ENCODE peak calls at places on chromosomes 2 and 18, in six cellular contexts. One of them, this sample, is unnamed. For H3K4me1, the result is how much of the 10 kb centered on the place peaks cover.

GRCh38 chr2:185208261-185208660 is 530.3 kb upstream of the FSIP2 start:
- DNase-seq in psoas muscle: no peak
- DNase-seq in naive thymus-derived CD4-positive, alpha-beta T cell: no peak
- DNase-seq in CD4-positive, CD25-positive, alpha-beta regulatory T cell: no peak
- DNase-seq in OCI-LY7: peak
- DNase-seq in Panc1: no peak
- DNase-seq in this sample: no peak

GRCh38 chr2:30267576-30267975 is 36.2 kb downstream of the LBH start:
- DNase-seq in psoas muscle: no peak
- DNase-seq in naive thymus-derived CD4-positive, alpha-beta T cell: no peak
- DNase-seq in CD4-positive, CD25-positive, alpha-beta regulatory T cell: no peak
- DNase-seq in OCI-LY7: no peak
- DNase-seq in Panc1: no peak
- DNase-seq in this sample: no peak

GRCh38 chr2:184554736-184555135 is 43.6 kb upstream of the ZNF804A start:
- DNase-seq in psoas muscle: no peak
- DNase-seq in naive thymus-derived CD4-positive, alpha-beta T cell: no peak
- DNase-seq in CD4-positive, CD25-positive, alpha-beta regulatory T cell: no peak
- DNase-seq in OCI-LY7: no peak
- DNase-seq in Panc1: no peak
- DNase-seq in this sample: no peak

GRCh38 chr2:864501-865106 is 86.0 kb upstream of the SNTG2 start:
- DNase-seq in psoas muscle: no peak
- DNase-seq in naive thymus-derived CD4-positive, alpha-beta T cell: no peak
- DNase-seq in CD4-positive, CD25-positive, alpha-beta regulatory T cell: no peak
- DNase-seq in OCI-LY7: no peak
- DNase-seq in Panc1: no peak
- DNase-seq in this sample: no peak

GRCh38 chr2:143778981-143779380 is 649.8 kb downstream of the ARHGAP15 start:
- DNase-seq in psoas muscle: no peak
- DNase-seq in naive thymus-derived CD4-positive, alpha-beta T cell: no peak
- DNase-seq in CD4-positive, CD25-positive, alpha-beta regulatory T cell: no peak
- DNase-seq in OCI-LY7: no peak
- DNase-seq in Panc1: no peak
- DNase-seq in this sample: no peak

GRCh38 chr18:28854964-28855363 is 678.0 kb upstream of the CDH2 start:
- DNase-seq in psoas muscle: no peak
- DNase-seq in naive thymus-derived CD4-positive, alpha-beta T cell: no peak
- DNase-seq in CD4-positive, CD25-positive, alpha-beta regulatory T cell: no peak
- DNase-seq in OCI-LY7: no peak
- DNase-seq in Panc1: no peak
- DNase-seq in this sample: no peak

GRCh38 chr2:200314976-200315567 is 8.6 kb downstream of the SPATS2L start:
- DNase-seq in psoas muscle: no peak
- DNase-seq in naive thymus-derived CD4-positive, alpha-beta T cell: no peak
- DNase-seq in CD4-positive, CD25-positive, alpha-beta regulatory T cell: no peak
- DNase-seq in OCI-LY7: no peak
- DNase-seq in Panc1: no peak
- DNase-seq in this sample: no peak

GRCh38 chr2:12347049-12347448 is 369.7 kb upstream of the TRIB2 start:
- DNase-seq in psoas muscle: no peak
- DNase-seq in naive thymus-derived CD4-positive, alpha-beta T cell: no peak
- DNase-seq in CD4-positive, CD25-positive, alpha-beta regulatory T cell: no peak
- DNase-seq in OCI-LY7: no peak
- DNase-seq in Panc1: no peak
- DNase-seq in this sample: no peak

GRCh38 chr2:219661197-219661954 is 33.9 kb downstream of the SLC4A3 start:
- DNase-seq in psoas muscle: no peak
- DNase-seq in naive thymus-derived CD4-positive, alpha-beta T cell: no peak
- DNase-seq in CD4-positive, CD25-positive, alpha-beta regulatory T cell: no peak
- DNase-seq in OCI-LY7: no peak
- DNase-seq in Panc1: no peak
- DNase-seq in this sample: no peak

GRCh38 chr2:31002510-31002909 is 135.7 kb downstream of the GALNT14 start:
- DNase-seq in psoas muscle: no peak
- DNase-seq in naive thymus-derived CD4-positive, alpha-beta T cell: no peak
- DNase-seq in CD4-positive, CD25-positive, alpha-beta regulatory T cell: no peak
- DNase-seq in OCI-LY7: no peak
- DNase-seq in Panc1: no peak
- DNase-seq in this sample: no peak

GRCh38 chr2:176574415-176575236 is 305.4 kb downstream of the MTX2 start:
- DNase-seq in psoas muscle: no peak
- DNase-seq in naive thymus-derived CD4-positive, alpha-beta T cell: no peak
- DNase-seq in CD4-positive, CD25-positive, alpha-beta regulatory T cell: no peak
- DNase-seq in OCI-LY7: no peak
- DNase-seq in Panc1: no peak
- DNase-seq in this sample: no peak
- H3K4me3 ChIP-seq in psoas muscle: no peak
- H3K4me3 ChIP-seq in naive thymus-derived CD4-positive, alpha-beta T cell: no peak
- H3K4me3 ChIP-seq in CD4-positive, CD25-positive, alpha-beta regulatory T cell: no peak
- H3K4me3 ChIP-seq in OCI-LY7: no peak
- H3K4me3 ChIP-seq in Panc1: no peak
- H3K4me3 ChIP-seq in this sample: no peak

GRCh38 chr2:132936791-132937190 is 266.8 kb upstream of the LYPD1 start:
- DNase-seq in psoas muscle: no peak
- DNase-seq in naive thymus-derived CD4-positive, alpha-beta T cell: no peak
- DNase-seq in CD4-positive, CD25-positive, alpha-beta regulatory T cell: no peak
- DNase-seq in OCI-LY7: no peak
- DNase-seq in Panc1: no peak
- DNase-seq in this sample: no peak
- H3K27ac ChIP-seq in psoas muscle: no peak
- H3K27ac ChIP-seq in naive thymus-derived CD4-positive, alpha-beta T cell: no peak
- H3K27ac ChIP-seq in CD4-positive, CD25-positive, alpha-beta regulatory T cell: no peak
- H3K27ac ChIP-seq in OCI-LY7: no peak
- H3K27ac ChIP-seq in Panc1: no peak
- H3K27ac ChIP-seq in this sample: no peak

GRCh38 chr2:69221960-69222751 is 164.9 kb downstream of the GFPT1 start:
- DNase-seq in psoas muscle: no peak
- DNase-seq in naive thymus-derived CD4-positive, alpha-beta T cell: no peak
- DNase-seq in CD4-positive, CD25-positive, alpha-beta regulatory T cell: no peak
- DNase-seq in OCI-LY7: no peak
- DNase-seq in Panc1: no peak
- DNase-seq in this sample: no peak

GRCh38 chr2:69223759-69224494 is 163.1 kb downstream of the GFPT1 start:
- DNase-seq in psoas muscle: no peak
- DNase-seq in naive thymus-derived CD4-positive, alpha-beta T cell: no peak
- DNase-seq in CD4-positive, CD25-positive, alpha-beta regulatory T cell: no peak
- DNase-seq in OCI-LY7: no peak
- DNase-seq in Panc1: no peak
- DNase-seq in this sample: no peak

GRCh38 chr2:69224495-69224803 is 162.6 kb downstream of the GFPT1 start:
- DNase-seq in psoas muscle: no peak
- DNase-seq in naive thymus-derived CD4-positive, alpha-beta T cell: no peak
- DNase-seq in CD4-positive, CD25-positive, alpha-beta regulatory T cell: no peak
- DNase-seq in OCI-LY7: no peak
- DNase-seq in Panc1: no peak
- DNase-seq in this sample: no peak

GRCh38 chr2:69222984-69223658 is 163.9 kb downstream of the GFPT1 start:
- DNase-seq in psoas muscle: peak
- DNase-seq in naive thymus-derived CD4-positive, alpha-beta T cell: no peak
- DNase-seq in CD4-positive, CD25-positive, alpha-beta regulatory T cell: no peak
- DNase-seq in OCI-LY7: no peak
- DNase-seq in Panc1: no peak
- DNase-seq in this sample: no peak

GRCh38 chr2:69221512-69221911 is 165.5 kb downstream of the GFPT1 start:
- DNase-seq in psoas muscle: no peak
- DNase-seq in naive thymus-derived CD4-positive, alpha-beta T cell: no peak
- DNase-seq in CD4-positive, CD25-positive, alpha-beta regulatory T cell: no peak
- DNase-seq in OCI-LY7: no peak
- DNase-seq in Panc1: no peak
- DNase-seq in this sample: no peak
- H3K4me1 ChIP-seq in psoas muscle: under half
- H3K4me1 ChIP-seq in naive thymus-derived CD4-positive, alpha-beta T cell: under half
- H3K4me1 ChIP-seq in CD4-positive, CD25-positive, alpha-beta regulatory T cell: under half
- H3K4me1 ChIP-seq in OCI-LY7: under half
- H3K4me1 ChIP-seq in Panc1: under half
- H3K4me1 ChIP-seq in this sample: under half

DNA sequence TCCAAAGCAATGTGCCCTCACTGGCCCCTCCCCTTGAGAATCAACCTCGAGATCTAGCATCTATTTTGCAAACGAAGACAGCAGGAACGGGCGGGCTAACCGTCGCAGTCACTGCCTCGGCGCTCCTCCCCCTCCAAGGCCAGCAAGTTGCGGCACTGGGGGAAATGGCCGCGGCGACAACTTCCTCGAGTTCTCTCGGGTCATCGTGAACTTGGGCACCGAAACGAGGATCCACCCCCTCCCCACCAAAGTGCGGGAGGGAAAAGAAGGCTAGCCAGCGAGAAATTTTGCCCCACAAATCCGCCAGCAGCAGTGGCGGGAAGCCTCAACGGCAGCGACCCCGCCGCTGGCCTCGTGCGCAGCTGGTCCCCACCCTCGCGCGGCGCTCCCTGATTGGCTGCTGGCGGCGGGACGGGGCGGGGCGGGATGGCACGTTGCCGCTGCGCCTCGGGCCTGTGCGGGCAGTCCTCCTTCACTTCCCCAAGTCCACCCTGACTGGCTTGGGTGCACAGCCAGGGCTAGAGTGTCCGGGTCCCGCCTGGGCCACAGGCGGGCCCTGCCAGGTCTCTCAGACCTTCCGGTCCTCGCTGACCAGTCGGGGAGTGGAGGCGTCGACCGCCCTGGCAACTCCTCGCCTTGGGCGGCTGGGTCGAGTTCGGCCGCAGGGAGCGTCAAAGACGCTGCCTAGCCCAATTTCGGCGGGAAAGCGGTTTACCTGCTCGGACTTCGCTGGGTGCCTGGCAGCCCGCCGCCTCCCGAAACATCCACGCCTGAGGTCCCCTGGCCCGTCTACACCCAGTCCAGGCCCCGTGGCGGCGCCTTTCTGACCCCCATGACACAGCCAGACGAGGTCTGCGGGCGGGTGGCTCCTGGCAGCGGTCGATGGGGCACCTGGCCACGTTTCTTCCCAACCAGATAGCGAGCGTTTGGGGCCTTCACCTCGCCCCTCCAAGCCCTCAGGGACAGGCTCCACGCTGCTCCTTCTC is at the start of gene BOLL:
- DNase-seq in psoas muscle: no peak
- DNase-seq in naive thymus-derived CD4-positive, alpha-beta T cell: no peak
- DNase-seq in CD4-positive, CD25-positive, alpha-beta regulatory T cell: no peak
- DNase-seq in OCI-LY7: no peak
- DNase-seq in Panc1: no peak
- DNase-seq in this sample: no peak
- H3K4me3 ChIP-seq in psoas muscle: peak
- H3K4me3 ChIP-seq in naive thymus-derived CD4-positive, alpha-beta T cell: peak
- H3K4me3 ChIP-seq in CD4-positive, CD25-positive, alpha-beta regulatory T cell: no peak
- H3K4me3 ChIP-seq in OCI-LY7: no peak
- H3K4me3 ChIP-seq in Panc1: peak
- H3K4me3 ChIP-seq in this sample: peak

GRCh38 chr18:63311481-63312409 is 7.8 kb downstream of the BCL2 start:
- DNase-seq in psoas muscle: no peak
- DNase-seq in naive thymus-derived CD4-positive, alpha-beta T cell: no peak
- DNase-seq in CD4-positive, CD25-positive, alpha-beta regulatory T cell: no peak
- DNase-seq in OCI-LY7: no peak
- DNase-seq in Panc1: no peak
- DNase-seq in this sample: no peak

GRCh38 chr18:63312731-63313408 is 6.7 kb downstream of the BCL2 start:
- DNase-seq in psoas muscle: no peak
- DNase-seq in naive thymus-derived CD4-positive, alpha-beta T cell: no peak
- DNase-seq in CD4-positive, CD25-positive, alpha-beta regulatory T cell: no peak
- DNase-seq in OCI-LY7: no peak
- DNase-seq in Panc1: no peak
- DNase-seq in this sample: no peak

GRCh38 chr18:63314991-63315662 is 4.4 kb downstream of the BCL2 start:
- DNase-seq in psoas muscle: no peak
- DNase-seq in naive thymus-derived CD4-positive, alpha-beta T cell: no peak
- DNase-seq in CD4-positive, CD25-positive, alpha-beta regulatory T cell: no peak
- DNase-seq in OCI-LY7: no peak
- DNase-seq in Panc1: no peak
- DNase-seq in this sample: no peak

GRCh38 chr18:63314062-63314790 is 5.3 kb downstream of the BCL2 start:
- DNase-seq in psoas muscle: no peak
- DNase-seq in naive thymus-derived CD4-positive, alpha-beta T cell: no peak
- DNase-seq in CD4-positive, CD25-positive, alpha-beta regulatory T cell: no peak
- DNase-seq in OCI-LY7: no peak
- DNase-seq in Panc1: no peak
- DNase-seq in this sample: no peak

GRCh38 chr18:63313409-63313917 is 6.1 kb downstream of the BCL2 start:
- DNase-seq in psoas muscle: no peak
- DNase-seq in naive thymus-derived CD4-positive, alpha-beta T cell: no peak
- DNase-seq in CD4-positive, CD25-positive, alpha-beta regulatory T cell: no peak
- DNase-seq in OCI-LY7: no peak
- DNase-seq in Panc1: no peak
- DNase-seq in this sample: no peak
- H3K27ac ChIP-seq in psoas muscle: no peak
- H3K27ac ChIP-seq in naive thymus-derived CD4-positive, alpha-beta T cell: peak
- H3K27ac ChIP-seq in CD4-positive, CD25-positive, alpha-beta regulatory T cell: peak
- H3K27ac ChIP-seq in OCI-LY7: no peak
- H3K27ac ChIP-seq in Panc1: no peak
- H3K27ac ChIP-seq in this sample: no peak

GRCh38 chr2:149023091-149023490 is 15.4 kb upstream of the LYPD6B start:
- DNase-seq in psoas muscle: no peak
- DNase-seq in naive thymus-derived CD4-positive, alpha-beta T cell: no peak
- DNase-seq in CD4-positive, CD25-positive, alpha-beta regulatory T cell: no peak
- DNase-seq in OCI-LY7: peak
- DNase-seq in Panc1: no peak
- DNase-seq in this sample: no peak

GRCh38 chr2:149020432-149020851 is 18.1 kb upstream of the LYPD6B start:
- DNase-seq in psoas muscle: no peak
- DNase-seq in naive thymus-derived CD4-positive, alpha-beta T cell: no peak
- DNase-seq in CD4-positive, CD25-positive, alpha-beta regulatory T cell: no peak
- DNase-seq in OCI-LY7: peak
- DNase-seq in Panc1: no peak
- DNase-seq in this sample: no peak

GRCh38 chr2:149021761-149022160 is 16.7 kb upstream of the LYPD6B start:
- DNase-seq in psoas muscle: no peak
- DNase-seq in naive thymus-derived CD4-positive, alpha-beta T cell: no peak
- DNase-seq in CD4-positive, CD25-positive, alpha-beta regulatory T cell: no peak
- DNase-seq in OCI-LY7: peak
- DNase-seq in Panc1: no peak
- DNase-seq in this sample: no peak

GRCh38 chr2:149019768-149020167 is 18.7 kb upstream of the LYPD6B start:
- DNase-seq in psoas muscle: no peak
- DNase-seq in naive thymus-derived CD4-positive, alpha-beta T cell: no peak
- DNase-seq in CD4-positive, CD25-positive, alpha-beta regulatory T cell: no peak
- DNase-seq in OCI-LY7: peak
- DNase-seq in Panc1: no peak
- DNase-seq in this sample: no peak

GRCh38 chr2:149021271-149021719 is 17.2 kb upstream of the LYPD6B start:
- DNase-seq in psoas muscle: no peak
- DNase-seq in naive thymus-derived CD4-positive, alpha-beta T cell: no peak
- DNase-seq in CD4-positive, CD25-positive, alpha-beta regulatory T cell: no peak
- DNase-seq in OCI-LY7: peak
- DNase-seq in Panc1: no peak
- DNase-seq in this sample: no peak
- H3K4me1 ChIP-seq in psoas muscle: under half
- H3K4me1 ChIP-seq in naive thymus-derived CD4-positive, alpha-beta T cell: under half
- H3K4me1 ChIP-seq in CD4-positive, CD25-positive, alpha-beta regulatory T cell: under half
- H3K4me1 ChIP-seq in OCI-LY7: half or more
- H3K4me1 ChIP-seq in Panc1: under half
- H3K4me1 ChIP-seq in this sample: under half

This sample was measured in CD8-positive, alpha-beta memory T cell.